ENCODE peak calls at places on chromosomes 3 and 15, in nine cellular contexts. One of them, this sample, is unnamed.

GRCh38 chr3:52194541-52195296 is 3.2 kb upstream of the ALAS1 start:
- DNase-seq in AG04450: peak; percentile 67
- DNase-seq in AG09309: no peak
- DNase-seq in psoas muscle: peak; percentile 33
- DNase-seq in MCF 10A: no peak
- DNase-seq in pancreas: no peak
- DNase-seq in CD8-positive, alpha-beta T cell: no peak
- DNase-seq in right atrium auricular region: no peak
- DNase-seq in astrocyte of the spinal cord: no peak
- DNase-seq in this sample: no peak

GRCh38 chr15:45384700-45385099 is 6.4 kb upstream of the GATM start:
- DNase-seq in AG04450: no peak
- DNase-seq in AG09309: no peak
- DNase-seq in psoas muscle: no peak
- DNase-seq in MCF 10A: no peak
- DNase-seq in pancreas: no peak
- DNase-seq in CD8-positive, alpha-beta T cell: no peak
- DNase-seq in right atrium auricular region: no peak
- DNase-seq in astrocyte of the spinal cord: no peak
- DNase-seq in this sample: no peak

GRCh38 chr3:71050133-71050520 is 533.4 kb downstream of the FOXP1 start:
- DNase-seq in AG04450: no peak
- DNase-seq in AG09309: no peak
- DNase-seq in psoas muscle: no peak
- DNase-seq in MCF 10A: no peak
- DNase-seq in pancreas: no peak
- DNase-seq in CD8-positive, alpha-beta T cell: no peak
- DNase-seq in right atrium auricular region: no peak
- DNase-seq in astrocyte of the spinal cord: peak; percentile 84
- DNase-seq in this sample: no peak

GRCh38 chr3:8166013-8166412 is 335.6 kb upstream of the LMCD1 start:
- DNase-seq in AG04450: no peak
- DNase-seq in AG09309: no peak
- DNase-seq in psoas muscle: no peak
- DNase-seq in MCF 10A: no peak
- DNase-seq in pancreas: no peak
- DNase-seq in CD8-positive, alpha-beta T cell: no peak
- DNase-seq in right atrium auricular region: no peak
- DNase-seq in astrocyte of the spinal cord: no peak
- DNase-seq in this sample: no peak

GRCh38 chr3:48301814-48302194 is 31.7 kb downstream of the SPINK8 start:
- DNase-seq in AG04450: no peak
- DNase-seq in AG09309: no peak
- DNase-seq in psoas muscle: peak; percentile 29
- DNase-seq in MCF 10A: peak; percentile 50
- DNase-seq in pancreas: peak; percentile 24
- DNase-seq in CD8-positive, alpha-beta T cell: no peak
- DNase-seq in right atrium auricular region: no peak
- DNase-seq in astrocyte of the spinal cord: no peak
- DNase-seq in this sample: no peak

GRCh38 chr3:43288366-43288765 is 2.0 kb downstream of the SNRK start:
- DNase-seq in AG04450: no peak
- DNase-seq in AG09309: no peak
- DNase-seq in psoas muscle: no peak
- DNase-seq in MCF 10A: peak; percentile 10
- DNase-seq in pancreas: no peak
- DNase-seq in CD8-positive, alpha-beta T cell: no peak
- DNase-seq in right atrium auricular region: no peak
- DNase-seq in astrocyte of the spinal cord: peak; percentile 68
- DNase-seq in this sample: no peak

GRCh38 chr3:186717039-186717457 is at the start of gene KNG1:
- DNase-seq in AG04450: no peak
- DNase-seq in AG09309: no peak
- DNase-seq in psoas muscle: no peak
- DNase-seq in MCF 10A: no peak
- DNase-seq in pancreas: no peak
- DNase-seq in CD8-positive, alpha-beta T cell: no peak
- DNase-seq in right atrium auricular region: no peak
- DNase-seq in astrocyte of the spinal cord: no peak
- DNase-seq in this sample: no peak

GRCh38 chr3:138747229-138747628 is 87.5 kb downstream of the PIK3CB start:
- DNase-seq in AG04450: no peak
- DNase-seq in AG09309: no peak
- DNase-seq in psoas muscle: no peak
- DNase-seq in MCF 10A: no peak
- DNase-seq in pancreas: no peak
- DNase-seq in CD8-positive, alpha-beta T cell: no peak
- DNase-seq in right atrium auricular region: no peak
- DNase-seq in astrocyte of the spinal cord: no peak
- DNase-seq in this sample: no peak

GRCh38 chr3:105537371-105538075 is 170.8 kb downstream of the ALCAM start:
- DNase-seq in AG04450: no peak
- DNase-seq in AG09309: no peak
- DNase-seq in psoas muscle: no peak
- DNase-seq in MCF 10A: no peak
- DNase-seq in pancreas: no peak
- DNase-seq in CD8-positive, alpha-beta T cell: no peak
- DNase-seq in right atrium auricular region: no peak
- DNase-seq in astrocyte of the spinal cord: no peak
- DNase-seq in this sample: no peak

GRCh38 chr3:177438596-177439220 is 241.4 kb upstream of the TBL1XR1 start:
- DNase-seq in AG04450: no peak
- DNase-seq in AG09309: no peak
- DNase-seq in psoas muscle: no peak
- DNase-seq in MCF 10A: peak; percentile 66
- DNase-seq in pancreas: no peak
- DNase-seq in CD8-positive, alpha-beta T cell: no peak
- DNase-seq in right atrium auricular region: no peak
- DNase-seq in astrocyte of the spinal cord: no peak
- DNase-seq in this sample: no peak

GRCh38 chr15:92393994-92394326 is 279 bp downstream of the ST8SIA2 start:
- DNase-seq in AG04450: no peak
- DNase-seq in AG09309: no peak
- DNase-seq in psoas muscle: no peak
- DNase-seq in MCF 10A: no peak
- DNase-seq in pancreas: no peak
- DNase-seq in CD8-positive, alpha-beta T cell: no peak
- DNase-seq in right atrium auricular region: no peak
- DNase-seq in astrocyte of the spinal cord: peak; percentile 16
- DNase-seq in this sample: no peak

GRCh38 chr15:67183443-67184169 is 70.9 kb downstream of the AAGAB start:
- DNase-seq in AG04450: no peak
- DNase-seq in AG09309: peak; percentile 74
- DNase-seq in psoas muscle: peak; percentile 61
- DNase-seq in MCF 10A: no peak
- DNase-seq in pancreas: peak; percentile 8
- DNase-seq in CD8-positive, alpha-beta T cell: no peak
- DNase-seq in right atrium auricular region: peak; percentile 75
- DNase-seq in astrocyte of the spinal cord: peak; percentile 59
- DNase-seq in this sample: no peak

GRCh38 chr15:43390723-43391122 is 19.8 kb downstream of the TUBGCP4 start:
- DNase-seq in AG04450: no peak
- DNase-seq in AG09309: no peak
- DNase-seq in psoas muscle: no peak
- DNase-seq in MCF 10A: peak; percentile 66
- DNase-seq in pancreas: no peak
- DNase-seq in CD8-positive, alpha-beta T cell: no peak
- DNase-seq in right atrium auricular region: no peak
- DNase-seq in astrocyte of the spinal cord: peak; percentile 12
- DNase-seq in this sample: no peak

GRCh38 chr15:38814891-38815290 is 250.3 kb upstream of the RASGRP1 start:
- DNase-seq in AG04450: no peak
- DNase-seq in AG09309: no peak
- DNase-seq in psoas muscle: no peak
- DNase-seq in MCF 10A: no peak
- DNase-seq in pancreas: no peak
- DNase-seq in CD8-positive, alpha-beta T cell: no peak
- DNase-seq in right atrium auricular region: no peak
- DNase-seq in astrocyte of the spinal cord: no peak
- DNase-seq in this sample: no peak

GRCh38 chr3:130866327-130866726 is 27.6 kb upstream of the ATP2C1 start:
- DNase-seq in AG04450: no peak
- DNase-seq in AG09309: no peak
- DNase-seq in psoas muscle: no peak
- DNase-seq in MCF 10A: no peak
- DNase-seq in pancreas: no peak
- DNase-seq in CD8-positive, alpha-beta T cell: no peak
- DNase-seq in right atrium auricular region: no peak
- DNase-seq in astrocyte of the spinal cord: no peak
- DNase-seq in this sample: no peak

GRCh38 chr15:92429378-92430066 is 35.8 kb downstream of the ST8SIA2 start:
- DNase-seq in AG04450: peak; percentile 27
- DNase-seq in AG09309: peak; percentile 71
- DNase-seq in psoas muscle: no peak
- DNase-seq in MCF 10A: peak; percentile 71
- DNase-seq in pancreas: no peak
- DNase-seq in CD8-positive, alpha-beta T cell: no peak
- DNase-seq in right atrium auricular region: no peak
- DNase-seq in astrocyte of the spinal cord: peak; percentile 85
- DNase-seq in this sample: no peak

GRCh38 chr3:82354181-82354696 is 592.8 kb upstream of the GBE1 start:
- DNase-seq in AG04450: no peak
- DNase-seq in AG09309: no peak
- DNase-seq in psoas muscle: no peak
- DNase-seq in MCF 10A: no peak
- DNase-seq in pancreas: peak; percentile 20
- DNase-seq in CD8-positive, alpha-beta T cell: no peak
- DNase-seq in right atrium auricular region: no peak
- DNase-seq in astrocyte of the spinal cord: no peak
- DNase-seq in this sample: no peak

GRCh38 chr15:51299187-51300015 is 39.0 kb downstream of the CYP19A1 start:
- DNase-seq in AG04450: no peak
- DNase-seq in AG09309: no peak
- DNase-seq in psoas muscle: no peak
- DNase-seq in MCF 10A: no peak
- DNase-seq in pancreas: no peak
- DNase-seq in CD8-positive, alpha-beta T cell: no peak
- DNase-seq in right atrium auricular region: no peak
- DNase-seq in astrocyte of the spinal cord: no peak
- DNase-seq in this sample: no peak
- TF ChIP-seq CTCF in AG04450: no peak
- TF ChIP-seq CTCF in AG09309: no peak
- TF ChIP-seq CTCF in psoas muscle: no peak
- TF ChIP-seq CTCF in MCF 10A: no peak
- TF ChIP-seq CTCF in pancreas: no peak
- TF ChIP-seq CTCF in CD8-positive, alpha-beta T cell: no peak
- TF ChIP-seq CTCF in right atrium auricular region: no peak
- TF ChIP-seq CTCF in astrocyte of the spinal cord: no peak
- TF ChIP-seq CTCF in this sample: no peak

DNA sequence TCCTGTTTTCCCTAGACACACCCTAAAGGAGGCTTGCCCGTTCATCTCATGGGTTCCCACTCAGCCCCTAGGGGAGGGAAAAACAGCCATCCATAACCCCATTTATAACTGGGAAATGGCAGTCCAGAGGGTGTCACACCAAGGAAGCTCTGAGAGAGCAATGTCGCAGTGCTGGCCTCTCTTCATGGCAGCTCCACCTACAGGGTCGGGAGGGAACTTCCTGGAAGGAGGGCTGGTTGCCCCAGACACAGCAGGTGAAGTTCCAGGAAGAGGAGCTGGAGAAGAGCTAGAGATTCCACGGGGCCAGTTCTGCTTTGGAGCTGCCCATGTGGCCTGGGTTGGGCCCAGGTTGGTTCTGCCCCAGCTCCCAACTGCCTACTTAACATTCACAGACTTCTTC is 22.3 kb upstream of the LINGO1 start:
- DNase-seq in AG04450: no peak
- DNase-seq in AG09309: no peak
- DNase-seq in psoas muscle: no peak
- DNase-seq in MCF 10A: peak; percentile 27
- DNase-seq in pancreas: no peak
- DNase-seq in CD8-positive, alpha-beta T cell: no peak
- DNase-seq in right atrium auricular region: no peak
- DNase-seq in astrocyte of the spinal cord: no peak
- DNase-seq in this sample: no peak
- TF ChIP-seq CTCF in AG04450: peak; percentile 12
- TF ChIP-seq CTCF in AG09309: peak; percentile 20
- TF ChIP-seq CTCF in psoas muscle: no peak
- TF ChIP-seq CTCF in MCF 10A: peak; percentile 24
- TF ChIP-seq CTCF in pancreas: no peak
- TF ChIP-seq CTCF in CD8-positive, alpha-beta T cell: no peak
- TF ChIP-seq CTCF in right atrium auricular region: no peak
- TF ChIP-seq CTCF in astrocyte of the spinal cord: peak; percentile 27
- TF ChIP-seq CTCF in this sample: no peak

DNA sequence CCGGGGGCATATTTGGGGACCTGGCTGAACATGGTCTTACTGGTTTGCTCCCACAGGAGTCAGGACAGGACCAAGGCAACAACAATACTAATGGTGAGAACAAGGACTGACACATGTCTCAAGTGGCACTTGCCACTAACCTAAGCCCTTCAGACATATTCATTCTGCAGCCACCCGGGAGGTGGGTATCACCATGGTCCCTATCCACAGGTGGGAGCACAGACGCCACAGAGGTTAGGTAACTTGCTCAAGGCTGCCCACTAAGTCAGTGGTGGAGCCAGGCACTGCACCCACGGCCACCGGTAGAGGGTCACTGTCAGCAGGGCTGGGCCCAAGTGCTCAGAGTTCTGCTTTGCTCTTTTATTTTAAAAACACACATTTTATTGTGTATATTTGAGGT is 29.8 kb upstream of the SLC41A3 start:
- DNase-seq in AG04450: no peak
- DNase-seq in AG09309: no peak
- DNase-seq in psoas muscle: no peak
- DNase-seq in MCF 10A: no peak
- DNase-seq in pancreas: no peak
- DNase-seq in CD8-positive, alpha-beta T cell: no peak
- DNase-seq in right atrium auricular region: no peak
- DNase-seq in astrocyte of the spinal cord: no peak
- DNase-seq in this sample: no peak
- TF ChIP-seq CTCF in AG04450: peak; percentile 42
- TF ChIP-seq CTCF in AG09309: peak; percentile 35
- TF ChIP-seq CTCF in psoas muscle: peak; percentile 42
- TF ChIP-seq CTCF in MCF 10A: peak; percentile 25
- TF ChIP-seq CTCF in pancreas: no peak
- TF ChIP-seq CTCF in CD8-positive, alpha-beta T cell: peak; percentile 8
- TF ChIP-seq CTCF in right atrium auricular region: no peak
- TF ChIP-seq CTCF in astrocyte of the spinal cord: peak; percentile 38
- TF ChIP-seq CTCF in this sample: no peak

DNA sequence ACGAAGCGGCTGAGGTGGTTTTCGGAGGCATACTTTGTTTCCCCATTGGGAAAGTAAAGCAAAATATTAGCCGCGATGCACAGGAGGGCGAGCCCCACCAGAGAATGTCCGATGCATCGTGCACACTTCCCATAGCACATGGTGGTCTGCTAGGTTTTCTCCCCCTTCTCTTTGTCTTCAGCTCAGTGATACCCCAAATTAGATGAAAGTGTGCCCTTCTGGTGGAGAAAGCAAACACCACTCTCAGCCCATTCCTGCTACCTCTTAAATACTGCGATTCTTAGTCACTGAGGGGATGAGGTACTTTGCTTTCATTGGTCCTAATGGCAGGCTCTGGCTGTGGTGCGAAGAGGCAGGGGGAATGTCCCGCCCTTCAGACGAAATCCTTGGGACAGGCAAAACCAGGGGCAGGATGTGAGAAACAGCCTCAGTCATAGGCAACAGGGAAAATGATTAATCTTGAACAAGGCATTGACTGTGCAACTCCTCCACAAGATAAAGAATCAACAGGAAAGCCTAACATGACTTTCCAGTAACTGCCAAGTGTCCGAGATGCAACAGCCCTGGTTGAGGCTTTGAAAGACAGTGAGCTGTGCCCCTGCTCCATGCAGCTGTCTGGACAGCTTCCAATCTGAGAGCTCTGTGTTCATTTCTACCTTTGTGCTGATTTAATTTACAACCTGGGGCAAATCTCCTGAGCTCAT is at the start of gene TM4SF1:
- DNase-seq in AG04450: peak; percentile 78
- DNase-seq in AG09309: peak; percentile 88
- DNase-seq in psoas muscle: peak; percentile 62
- DNase-seq in MCF 10A: peak; percentile 97
- DNase-seq in pancreas: peak; percentile 81
- DNase-seq in CD8-positive, alpha-beta T cell: no peak
- DNase-seq in right atrium auricular region: peak; percentile 85
- DNase-seq in astrocyte of the spinal cord: peak; percentile 90
- DNase-seq in this sample: no peak
- TF ChIP-seq CTCF in AG04450: no peak
- TF ChIP-seq CTCF in AG09309: no peak
- TF ChIP-seq CTCF in psoas muscle: no peak
- TF ChIP-seq CTCF in MCF 10A: no peak
- TF ChIP-seq CTCF in pancreas: no peak
- TF ChIP-seq CTCF in CD8-positive, alpha-beta T cell: no peak
- TF ChIP-seq CTCF in right atrium auricular region: no peak
- TF ChIP-seq CTCF in astrocyte of the spinal cord: no peak
- TF ChIP-seq CTCF in this sample: no peak

This sample was measured in omental fat pad.